ENCODE peak calls at places on chromosome 16, in nine cellular contexts. K is uterus, B is HL-60, D is choroid plexus epithelial cell, E is psoas muscle, G is cardiac muscle cell, Y is mammary epithelial cell, O is left ventricle myocardium inferior, R is IMR-90. S is an unnamed sample.

GRCh38 chr16:47061204-47061603 is 82.5 kb downstream of the NETO2 start:
- DNase-seq in K (no peak), B (no peak), D (no peak), E (no peak), G (no peak), Y (no peak), O (no peak), R (no peak), S (no peak)

GRCh38 chr16:76278086-76278485 is 885 bp downstream of the CNTNAP4 start:
- DNase-seq in K (no peak), B (no peak), D (no peak), E (no peak), G (no peak), Y (no peak), O (no peak), R (no peak), S (no peak)

GRCh38 chr16:28189237-28189636 is 22.5 kb downstream of the XPO6 start:
- DNase-seq in K (no peak), B (no peak), D (peak; percentile 21), E (no peak), G (no peak), Y (no peak), O (no peak), R (peak; percentile 54), S (no peak)

GRCh38 chr16:29680180-29680598 is 1.2 kb downstream of the QPRT start:
- DNase-seq in K (no peak), B (no peak), D (no peak), E (no peak), G (no peak), Y (no peak), O (no peak), R (no peak), S (no peak)

GRCh38 chr16:30761427-30761927 is 385 bp downstream of the CFAP119 start:
- DNase-seq in K (no peak), B (no peak), D (peak; percentile 20), E (peak; percentile 46), G (peak; percentile 70), Y (peak; percentile 36), O (peak; percentile 18), R (peak; percentile 20), S (no peak)

GRCh38 chr16:50908468-50908867 is 166.6 kb downstream of the CYLD start:
- DNase-seq in K (no peak), B (no peak), D (no peak), E (no peak), G (no peak), Y (no peak), O (no peak), R (no peak), S (no peak)

GRCh38 chr16:30065943-30066881 is 652 bp downstream of the ALDOA start:
- DNase-seq in K (peak; percentile 73), B (peak; percentile 54), D (peak; percentile 74), E (no peak), G (peak; percentile 37), Y (peak; percentile 71), O (no peak), R (peak; percentile 70), S (no peak)

GRCh38 chr16:57800213-57801097 is 1.8 kb downstream of the KIFC3 start:
- DNase-seq in K (no peak), B (no peak), D (no peak), E (no peak), G (no peak), Y (no peak), O (no peak), R (no peak), S (no peak)

GRCh38 chr16:31529398-31530312 is 2.0 kb downstream of the AHSP start:
- DNase-seq in K (peak; percentile 53), B (no peak), D (peak; percentile 4), E (no peak), G (peak; percentile 27), Y (no peak), O (no peak), R (no peak), S (no peak)

GRCh38 chr16:57166951-57167350 is 18.9 kb downstream of the PSME3IP1 start:
- DNase-seq in K (no peak), B (peak; percentile 60), D (peak; percentile 86), E (no peak), G (peak; percentile 72), Y (peak; percentile 17), O (no peak), R (peak; percentile 65), S (no peak)

GRCh38 chr16:75108792-75109731 is 7.5 kb downstream of the LDHD start:
- DNase-seq in K (peak; percentile 89), B (peak; percentile 92), D (peak; percentile 90), E (peak; percentile 88), G (no peak), Y (peak; percentile 100), O (peak; percentile 82), R (peak; percentile 96), S (peak; percentile 96)

GRCh38 chr16:15031179-15031578 is 24.7 kb downstream of the NTAN1 start:
- DNase-seq in K (peak; percentile 14), B (peak; percentile 74), D (no peak), E (no peak), G (no peak), Y (no peak), O (no peak), R (no peak), S (peak; percentile 73)

GRCh38 chr16:3004781-3005284 is 7.9 kb upstream of the CLDN9 start:
- DNase-seq in K (no peak), B (peak; percentile 38), D (no peak), E (no peak), G (peak; percentile 79), Y (no peak), O (no peak), R (no peak), S (no peak)
- H3K4me3 ChIP-seq in K (no peak overlapping the region), B (peak overlapping the region; percentile 57), D (no peak overlapping the region), E (peak overlapping the region; percentile 70), G (peak overlapping the region; percentile 65), Y (peak overlapping the region; percentile 35), O (peak overlapping the region; percentile 60), R (no peak overlapping the region), S (no peak overlapping the region)

GRCh38 chr16:65548470-65548869 is 426.6 kb upstream of the CDH11 start:
- DNase-seq in K (no peak), B (no peak), D (peak; percentile 32), E (no peak), G (no peak), Y (no peak), O (no peak), R (peak; percentile 13), S (no peak)
- TF ChIP-seq CTCF in K (no peak), B (no peak), D (peak; percentile 48), E (no peak), G (peak; percentile 34), Y (no peak), O (no peak), R (peak; percentile 9), S (no peak)

GRCh38 chr16:72898216-72898825 is 149.6 kb downstream of the ZFHX3 start:
- DNase-seq in K (no peak), B (no peak), D (no peak), E (no peak), G (no peak), Y (no peak), O (no peak), R (no peak), S (no peak)

GRCh38 chr16:72894291-72895151 is 153.4 kb downstream of the ZFHX3 start:
- DNase-seq in K (peak; percentile 36), B (no peak), D (peak; percentile 48), E (no peak), G (no peak), Y (no peak), O (no peak), R (peak; percentile 51), S (no peak)

GRCh38 chr16:72897707-72898106 is 150.2 kb downstream of the ZFHX3 start:
- DNase-seq in K (no peak), B (no peak), D (no peak), E (no peak), G (no peak), Y (no peak), O (no peak), R (no peak), S (no peak)

GRCh38 chr16:72896719-72897118 is 151.2 kb downstream of the ZFHX3 start:
- DNase-seq in K (no peak), B (no peak), D (no peak), E (no peak), G (no peak), Y (no peak), O (no peak), R (no peak), S (no peak)

GRCh38 chr16:72895951-72896350 is 152.0 kb downstream of the ZFHX3 start:
- DNase-seq in K (no peak), B (no peak), D (no peak), E (no peak), G (no peak), Y (no peak), O (no peak), R (no peak), S (no peak)
- H3K4me3 ChIP-seq in K (no peak overlapping the region), B (no peak overlapping the region), D (no peak overlapping the region), E (no peak overlapping the region), G (no peak overlapping the region), Y (no peak overlapping the region), O (no peak overlapping the region), R (no peak overlapping the region), S (no peak overlapping the region)

GRCh38 chr16:69095179-69095578 is 10.3 kb upstream of the HAS3 start:
- DNase-seq in K (no peak), B (no peak), D (no peak), E (no peak), G (no peak), Y (no peak), O (no peak), R (no peak), S (no peak)
- TF ChIP-seq CTCF in K (no peak), B (no peak), D (no peak), E (no peak), G (no peak), Y (no peak), O (no peak), R (no peak), S (no peak)

DNA sequence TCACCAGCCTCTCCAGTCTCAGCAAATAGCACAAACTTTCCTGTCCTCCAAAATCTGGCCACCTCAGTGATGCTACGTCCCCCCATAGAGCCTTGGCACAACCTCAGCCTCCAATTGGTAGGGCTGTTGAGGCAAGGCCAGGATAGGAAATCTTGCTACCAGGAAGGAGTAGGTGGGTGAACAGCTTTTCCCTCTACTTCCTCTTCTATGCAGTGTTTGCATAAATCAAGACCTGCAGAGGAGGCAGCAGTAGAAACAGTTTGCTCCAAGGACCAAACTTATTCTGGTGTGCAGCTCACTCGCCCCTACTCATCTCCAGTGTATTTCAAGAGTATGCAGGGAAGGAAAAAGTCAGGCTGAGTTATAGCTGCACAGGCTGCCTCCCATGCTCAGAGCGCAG is 740 bp upstream of the DPEP2 start:
- DNase-seq in K (no peak), B (peak; percentile 68), D (no peak), E (no peak), G (no peak), Y (no peak), O (no peak), R (no peak), S (no peak)
- H3K4me3 ChIP-seq in K (no peak overlapping the region), B (no peak overlapping the region), D (no peak overlapping the region), E (peak overlapping the region; percentile 4), G (no peak overlapping the region), Y (no peak overlapping the region), O (no peak overlapping the region), R (no peak overlapping the region), S (no peak overlapping the region)